ENCODE peak calls at places on chromosome 2, in five cellular contexts. M is body of pancreas, A is uterus, D is HepG2, I is gastrocnemius medialis. E is an unnamed sample.

GRCh38 chr2:20182241-20182931 is 42.5 kb downstream of the SDC1 start:
- DNase-seq in D (no peak), A (no peak), I (no peak), M (no peak), E (peak)

GRCh38 chr2:71536311-71536710 is 83.0 kb downstream of the DYSF start:
- DNase-seq in M (no peak), A (no peak), I (peak), D (no peak), E (peak)

GRCh38 chr2:196758474-196759377 is 40.8 kb downstream of the GTF3C3 start:
- DNase-seq in A (no peak), M (no peak), I (no peak), D (no peak), E (no peak)

GRCh38 chr2:181957668-181958067 is 28.0 kb upstream of the PPP1R1C start:
- DNase-seq in D (no peak), M (no peak), A (no peak), I (no peak), E (no peak)

GRCh38 chr2:774436-774835 is 97.2 kb upstream of the TMEM18 start:
- DNase-seq in I (no peak), D (no peak), A (no peak), M (no peak), E (no peak)

GRCh38 chr2:183371545-183371944 is 247.3 kb downstream of the NUP35 start:
- DNase-seq in I (no peak), A (no peak), M (no peak), D (no peak), E (no peak)

GRCh38 chr2:38039111-38039510 is 36.8 kb downstream of the CYP1B1 start:
- DNase-seq in I (no peak), A (no peak), D (no peak), M (no peak), E (no peak)

GRCh38 chr2:54274781-54275242 is 18.8 kb upstream of the TSPYL6 start:
- DNase-seq in M (no peak), I (no peak), D (no peak), A (no peak), E (no peak)

GRCh38 chr2:88709117-88709739 is 17.8 kb downstream of the RPIA start:
- DNase-seq in M (no peak), I (no peak), D (no peak), A (no peak), E (no peak)

GRCh38 chr2:86393521-86394490 is 47.4 kb upstream of the KDM3A start:
- DNase-seq in A (no peak), D (no peak), I (peak), M (peak), E (no peak)

GRCh38 chr2:172102858-172103359 is at the start of gene DLX2:
- DNase-seq in M (peak), D (peak), I (peak), A (peak), E (no peak)

GRCh38 chr2:234251326-234252271 is 201.1 kb downstream of the SPP2 start:
- DNase-seq in I (no peak), A (no peak), D (peak), M (no peak), E (peak)

GRCh38 chr2:177689623-177690022 is 297.1 kb downstream of the AGPS start:
- DNase-seq in I (no peak), A (no peak), M (no peak), D (no peak), E (no peak)

GRCh38 chr2:112881217-112882000 is 29.6 kb upstream of the IL37 start:
- DNase-seq in M (no peak), A (no peak), I (peak), D (peak), E (no peak)

GRCh38 chr2:81087646-81088045 is 783.1 kb upstream of the LRRTM1 start:
- DNase-seq in I (no peak), M (no peak), D (no peak), A (no peak), E (no peak)

GRCh38 chr2:23107341-23107941 is 277.5 kb upstream of the KLHL29 start:
- DNase-seq in A (no peak), D (no peak), M (no peak), I (no peak), E (no peak)

GRCh38 chr2:137964066-137964858 is at the start of gene HNMT:
- DNase-seq in D (peak), A (peak), I (no peak), M (peak), E (peak)

GRCh38 chr2:187580462-187581124 is 26.4 kb upstream of the TFPI start:
- DNase-seq in I (no peak), M (no peak), A (no peak), D (peak), E (no peak)

GRCh38 chr2:159096896-159097295 is 128.5 kb downstream of the TANC1 start:
- DNase-seq in A (no peak), D (no peak), I (no peak), M (no peak), E (no peak)

GRCh38 chr2:98404556-98405250 is 40.0 kb upstream of the INPP4A start:
- DNase-seq in I (no peak), D (no peak), A (no peak), M (no peak), E (no peak)

GRCh38 chr2:31227711-31228125 is 6.2 kb upstream of the EHD3 start:
- DNase-seq in D (no peak), A (no peak), I (no peak), M (no peak), E (no peak)

GRCh38 chr2:6846967-6847695 is 18.6 kb downstream of the CMPK2 start:
- DNase-seq in A (no peak), M (no peak), I (no peak), D (no peak), E (no peak)

GRCh38 chr2:71620116-71620515 is 166.8 kb downstream of the DYSF start:
- DNase-seq in D (no peak), M (no peak), A (no peak), I (no peak), E (no peak)

GRCh38 chr2:229922449-229923386 is at the start of gene FBXO36:
- DNase-seq in A (no peak), D (peak), M (peak), I (peak), E (peak)

GRCh38 chr2:162400336-162400735 is 56.4 kb downstream of the GCA start:
- DNase-seq in A (no peak), D (no peak), M (no peak), I (no peak), E (no peak)

GRCh38 chr2:207873794-207874193 is 104.1 kb upstream of the FZD5 start:
- DNase-seq in D (no peak), A (no peak), M (no peak), I (no peak), E (no peak)

GRCh38 chr2:94984964-94985575 is 40.4 kb upstream of the MAL start:
- DNase-seq in D (no peak), I (no peak), M (no peak), A (no peak), E (peak)

GRCh38 chr2:122412360-122412759 is 656.9 kb downstream of the TSN start:
- DNase-seq in I (no peak), M (no peak), D (no peak), A (no peak), E (no peak)

GRCh38 chr2:140542627-140543026 is 1588.2 kb downstream of the LRP1B start:
- DNase-seq in M (no peak), I (no peak), A (no peak), D (no peak), E (no peak)

GRCh38 chr2:131044078-131044756 is 49.0 kb downstream of the FAM168B start:
- DNase-seq in M (no peak), A (no peak), I (no peak), D (no peak), E (peak)

GRCh38 chr2:241811952-241812729 is 3.1 kb downstream of the NEU4 start:
- DNase-seq in I (peak), M (no peak), D (no peak), A (no peak), E (peak)

GRCh38 chr2:238061310-238062202 is 755 bp downstream of the SCLY start:
- DNase-seq in M (peak), I (no peak), A (peak), D (peak), E (peak)

GRCh38 chr2:19667085-19667484 is 234.7 kb downstream of the TTC32 start:
- DNase-seq in M (no peak), I (no peak), D (no peak), A (no peak), E (no peak)

GRCh38 chr2:126656311-126657145 is 570 bp downstream of the GYPC start:
- DNase-seq in M (no peak), A (peak), I (no peak), D (no peak), E (no peak)
- TF ChIP-seq POLR2A in M (no peak), A (no peak), I (no peak), D (no peak), E (no peak)

GRCh38 chr2:10448646-10449480 is 736 bp upstream of the ODC1 start:
- DNase-seq in A (peak), M (peak), I (peak), D (peak), E (peak)

GRCh38 chr2:10448208-10448645 is at the start of gene ODC1:
- DNase-seq in D (peak), M (peak), A (peak), I (peak), E (peak)

GRCh38 chr2:10451819-10452218 is 3.7 kb upstream of the ODC1 start:
- DNase-seq in I (no peak), D (no peak), M (no peak), A (no peak), E (no peak)

GRCh38 chr2:10449481-10449831 is 1.3 kb upstream of the ODC1 start:
- DNase-seq in D (no peak), M (no peak), A (no peak), I (no peak), E (no peak)

DNA sequence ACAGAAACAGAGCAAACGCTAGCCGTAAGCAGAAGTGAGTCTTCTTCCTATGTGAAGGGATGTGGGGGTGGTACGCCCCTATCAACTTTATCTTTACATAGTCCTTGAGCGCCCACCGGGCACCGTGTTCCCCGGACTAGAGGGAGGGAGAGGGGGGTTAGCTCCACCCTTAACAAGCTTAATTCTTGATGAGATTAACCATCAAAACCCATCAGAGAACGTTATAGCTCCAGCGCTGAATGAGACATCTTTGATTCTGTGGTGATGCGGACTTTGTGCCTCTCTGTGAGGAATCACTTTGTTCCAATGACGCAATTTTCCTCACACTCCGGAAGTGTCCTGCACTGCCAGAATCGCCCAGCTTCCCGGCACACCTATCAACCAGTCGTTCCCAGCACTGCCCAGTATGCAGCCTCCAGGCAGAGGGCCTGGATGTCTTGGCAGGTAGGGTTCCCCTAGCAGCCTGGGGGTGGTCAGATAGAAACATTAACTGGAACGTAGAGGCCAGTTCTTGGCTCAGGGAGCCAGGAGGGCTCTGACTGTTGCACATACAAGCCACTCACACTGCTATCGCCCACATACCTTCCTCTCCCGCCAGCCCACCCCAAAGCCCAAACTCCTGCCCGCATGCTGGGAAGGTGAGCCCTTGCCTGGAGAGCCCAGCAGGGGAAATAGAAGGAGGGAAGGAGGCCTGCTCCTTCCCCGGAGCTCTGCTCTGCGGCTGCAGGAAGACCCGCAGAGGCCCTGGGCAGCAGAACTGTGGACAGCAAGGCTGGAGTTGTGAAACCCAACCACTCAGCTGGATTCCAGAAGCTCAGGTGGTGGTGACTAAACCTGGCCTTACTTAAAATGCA is 1.9 kb upstream of the ODC1 start:
- DNase-seq in I (no peak), M (no peak), D (peak), A (no peak), E (no peak)
- TF ChIP-seq POLR2A in I (no peak), M (no peak), D (peak), A (no peak), E (no peak)

GRCh38 chr2:129337076-129337475 is 642.4 kb upstream of the RAB6C start:
- DNase-seq in A (no peak), D (peak), M (no peak), I (no peak), E (no peak)

GRCh38 chr2:129334696-129335095 is 644.8 kb upstream of the RAB6C start:
- DNase-seq in D (no peak), I (peak), A (no peak), M (no peak), E (no peak)

GRCh38 chr2:129331638-129332037 is 647.8 kb upstream of the RAB6C start:
- DNase-seq in D (no peak), I (no peak), M (no peak), A (no peak), E (no peak)

GRCh38 chr2:129334128-129334527 is 645.3 kb upstream of the RAB6C start:
- DNase-seq in A (no peak), M (no peak), D (no peak), I (peak), E (no peak)

GRCh38 chr2:129336276-129336675 is 643.2 kb upstream of the RAB6C start:
- DNase-seq in I (no peak), D (no peak), A (no peak), M (no peak), E (no peak)
- TF ChIP-seq POLR2A in I (no peak), D (no peak), A (no peak), M (no peak), E (no peak)

GRCh38 chr2:108448678-108449409 is at the start of gene GCC2:
- DNase-seq in M (peak), A (peak), D (peak), I (peak), E (peak)
- TF ChIP-seq POLR2A in M (peak), A (peak), D (peak), I (peak), E (peak)

DNA sequence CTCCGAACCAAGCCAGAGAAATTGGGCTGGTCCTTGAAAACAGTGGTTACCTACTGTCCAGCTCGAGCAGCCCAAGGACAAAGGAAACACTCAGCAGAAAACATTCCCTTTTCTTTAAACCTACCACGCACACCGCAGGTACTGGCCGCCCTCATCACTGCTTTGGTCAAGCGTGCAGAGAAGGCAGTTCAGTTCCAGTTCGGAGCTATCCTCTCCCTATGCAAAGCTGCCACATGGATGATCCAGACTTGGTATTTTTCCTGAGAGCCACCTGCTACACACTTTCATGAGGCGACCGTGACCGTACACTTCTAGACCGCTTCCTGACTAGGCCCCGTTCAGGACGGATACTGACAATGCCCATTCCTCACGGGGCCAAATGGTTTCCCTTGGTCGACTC is 4.3 kb upstream of the POLR2D start:
- DNase-seq in I (no peak), M (no peak), D (no peak), A (no peak), E (no peak)
- TF ChIP-seq POLR2A in I (no peak), M (no peak), D (no peak), A (no peak), E (no peak)